ENCODE peak calls at places on chromosome 12, in nine cellular contexts. One of them, this sample, is unnamed.

GRCh38 chr12:132582058-132582420 is 28.3 kb downstream of the LRCOL1 start:
- DNase-seq in NCI-H1105: no peak
- DNase-seq in NCI-H1092 treated with DMSO at 0.1 percent for 48 hours: no peak
- DNase-seq in upper lobe of right lung: no peak
- DNase-seq in activated CD8-positive, alpha-beta T cell treated with anti-CD3 and anti-CD28 coated beads, Interleukin-2, amount 10 ng/mL, durations not matched to agents 7 days and 5 days: no peak
- DNase-seq in activated CD4-positive, alpha-beta T cell treated with anti-CD3 and anti-CD28 coated beads for 4 hours: no peak
- DNase-seq in NAMALWA: no peak
- DNase-seq in skeletal muscle cell: no peak
- DNase-seq in GM13976: no peak
- DNase-seq in this sample: no peak

GRCh38 chr12:48542300-48542928 is 17.0 kb downstream of the OR8S1 start:
- DNase-seq in NCI-H1105: peak; percentile 11
- DNase-seq in NCI-H1092 treated with DMSO at 0.1 percent for 48 hours: peak; percentile 58
- DNase-seq in upper lobe of right lung: peak; percentile 71
- DNase-seq in activated CD8-positive, alpha-beta T cell treated with anti-CD3 and anti-CD28 coated beads, Interleukin-2, amount 10 ng/mL, durations not matched to agents 7 days and 5 days: peak; percentile 63
- DNase-seq in activated CD4-positive, alpha-beta T cell treated with anti-CD3 and anti-CD28 coated beads for 4 hours: peak; percentile 17
- DNase-seq in NAMALWA: peak; percentile 66
- DNase-seq in skeletal muscle cell: no peak
- DNase-seq in GM13976: peak; percentile 42
- DNase-seq in this sample: peak; percentile 19

GRCh38 chr12:22881878-22882277 is 256.9 kb downstream of the ETNK1 start:
- DNase-seq in NCI-H1105: no peak
- DNase-seq in NCI-H1092 treated with DMSO at 0.1 percent for 48 hours: no peak
- DNase-seq in upper lobe of right lung: no peak
- DNase-seq in activated CD8-positive, alpha-beta T cell treated with anti-CD3 and anti-CD28 coated beads, Interleukin-2, amount 10 ng/mL, durations not matched to agents 7 days and 5 days: no peak
- DNase-seq in activated CD4-positive, alpha-beta T cell treated with anti-CD3 and anti-CD28 coated beads for 4 hours: no peak
- DNase-seq in NAMALWA: no peak
- DNase-seq in skeletal muscle cell: no peak
- DNase-seq in GM13976: no peak
- DNase-seq in this sample: no peak

GRCh38 chr12:49335955-49336644 is 888 bp downstream of the C1QL4 start:
- DNase-seq in NCI-H1105: no peak
- DNase-seq in NCI-H1092 treated with DMSO at 0.1 percent for 48 hours: no peak
- DNase-seq in upper lobe of right lung: no peak
- DNase-seq in activated CD8-positive, alpha-beta T cell treated with anti-CD3 and anti-CD28 coated beads, Interleukin-2, amount 10 ng/mL, durations not matched to agents 7 days and 5 days: no peak
- DNase-seq in activated CD4-positive, alpha-beta T cell treated with anti-CD3 and anti-CD28 coated beads for 4 hours: no peak
- DNase-seq in NAMALWA: no peak
- DNase-seq in skeletal muscle cell: no peak
- DNase-seq in GM13976: peak; percentile 26
- DNase-seq in this sample: no peak

GRCh38 chr12:62438098-62438692 is 28.4 kb upstream of the MON2 start:
- DNase-seq in NCI-H1105: no peak
- DNase-seq in NCI-H1092 treated with DMSO at 0.1 percent for 48 hours: peak; percentile 5
- DNase-seq in upper lobe of right lung: no peak
- DNase-seq in activated CD8-positive, alpha-beta T cell treated with anti-CD3 and anti-CD28 coated beads, Interleukin-2, amount 10 ng/mL, durations not matched to agents 7 days and 5 days: peak; percentile 73
- DNase-seq in activated CD4-positive, alpha-beta T cell treated with anti-CD3 and anti-CD28 coated beads for 4 hours: peak; percentile 65
- DNase-seq in NAMALWA: peak; percentile 72
- DNase-seq in skeletal muscle cell: no peak
- DNase-seq in GM13976: peak; percentile 57
- DNase-seq in this sample: peak; percentile 50

GRCh38 chr12:67766370-67766769 is 117.8 kb downstream of the DYRK2 start:
- DNase-seq in NCI-H1105: no peak
- DNase-seq in NCI-H1092 treated with DMSO at 0.1 percent for 48 hours: no peak
- DNase-seq in upper lobe of right lung: no peak
- DNase-seq in activated CD8-positive, alpha-beta T cell treated with anti-CD3 and anti-CD28 coated beads, Interleukin-2, amount 10 ng/mL, durations not matched to agents 7 days and 5 days: no peak
- DNase-seq in activated CD4-positive, alpha-beta T cell treated with anti-CD3 and anti-CD28 coated beads for 4 hours: no peak
- DNase-seq in NAMALWA: no peak
- DNase-seq in skeletal muscle cell: peak; percentile 62
- DNase-seq in GM13976: no peak
- DNase-seq in this sample: peak; percentile 78

GRCh38 chr12:52125499-52125900 is 46.0 kb downstream of the SMIM41 start:
- DNase-seq in NCI-H1105: peak; percentile 36
- DNase-seq in NCI-H1092 treated with DMSO at 0.1 percent for 48 hours: peak; percentile 47
- DNase-seq in upper lobe of right lung: peak; percentile 31
- DNase-seq in activated CD8-positive, alpha-beta T cell treated with anti-CD3 and anti-CD28 coated beads, Interleukin-2, amount 10 ng/mL, durations not matched to agents 7 days and 5 days: no peak
- DNase-seq in activated CD4-positive, alpha-beta T cell treated with anti-CD3 and anti-CD28 coated beads for 4 hours: no peak
- DNase-seq in NAMALWA: no peak
- DNase-seq in skeletal muscle cell: no peak
- DNase-seq in GM13976: no peak
- DNase-seq in this sample: no peak

GRCh38 chr12:53538209-53538689 is 31.0 kb upstream of the NPFF start:
- DNase-seq in NCI-H1105: peak; percentile 19
- DNase-seq in NCI-H1092 treated with DMSO at 0.1 percent for 48 hours: peak; percentile 39
- DNase-seq in upper lobe of right lung: no peak
- DNase-seq in activated CD8-positive, alpha-beta T cell treated with anti-CD3 and anti-CD28 coated beads, Interleukin-2, amount 10 ng/mL, durations not matched to agents 7 days and 5 days: no peak
- DNase-seq in activated CD4-positive, alpha-beta T cell treated with anti-CD3 and anti-CD28 coated beads for 4 hours: no peak
- DNase-seq in NAMALWA: no peak
- DNase-seq in skeletal muscle cell: peak; percentile 67
- DNase-seq in GM13976: no peak
- DNase-seq in this sample: peak; percentile 83

GRCh38 chr12:88494520-88494919 is 85.8 kb downstream of the KITLG start:
- DNase-seq in NCI-H1105: no peak
- DNase-seq in NCI-H1092 treated with DMSO at 0.1 percent for 48 hours: no peak
- DNase-seq in upper lobe of right lung: no peak
- DNase-seq in activated CD8-positive, alpha-beta T cell treated with anti-CD3 and anti-CD28 coated beads, Interleukin-2, amount 10 ng/mL, durations not matched to agents 7 days and 5 days: no peak
- DNase-seq in activated CD4-positive, alpha-beta T cell treated with anti-CD3 and anti-CD28 coated beads for 4 hours: no peak
- DNase-seq in NAMALWA: no peak
- DNase-seq in skeletal muscle cell: no peak
- DNase-seq in GM13976: no peak
- DNase-seq in this sample: no peak

GRCh38 chr12:113056631-113057488 is at the start of gene DTX1:
- DNase-seq in NCI-H1105: peak; percentile 35
- DNase-seq in NCI-H1092 treated with DMSO at 0.1 percent for 48 hours: peak; percentile 56
- DNase-seq in upper lobe of right lung: peak; percentile 66
- DNase-seq in activated CD8-positive, alpha-beta T cell treated with anti-CD3 and anti-CD28 coated beads, Interleukin-2, amount 10 ng/mL, durations not matched to agents 7 days and 5 days: no peak
- DNase-seq in activated CD4-positive, alpha-beta T cell treated with anti-CD3 and anti-CD28 coated beads for 4 hours: peak; percentile 44
- DNase-seq in NAMALWA: no peak
- DNase-seq in skeletal muscle cell: no peak
- DNase-seq in GM13976: peak; percentile 61
- DNase-seq in this sample: no peak

GRCh38 chr12:78703820-78704525 is 160.6 kb upstream of the SYT1 start:
- DNase-seq in NCI-H1105: no peak
- DNase-seq in NCI-H1092 treated with DMSO at 0.1 percent for 48 hours: no peak
- DNase-seq in upper lobe of right lung: no peak
- DNase-seq in activated CD8-positive, alpha-beta T cell treated with anti-CD3 and anti-CD28 coated beads, Interleukin-2, amount 10 ng/mL, durations not matched to agents 7 days and 5 days: no peak
- DNase-seq in activated CD4-positive, alpha-beta T cell treated with anti-CD3 and anti-CD28 coated beads for 4 hours: no peak
- DNase-seq in NAMALWA: no peak
- DNase-seq in skeletal muscle cell: peak; percentile 68
- DNase-seq in GM13976: no peak
- DNase-seq in this sample: peak; percentile 63

GRCh38 chr12:96510306-96510764 is 21.0 kb downstream of the CFAP54 start:
- DNase-seq in NCI-H1105: no peak
- DNase-seq in NCI-H1092 treated with DMSO at 0.1 percent for 48 hours: no peak
- DNase-seq in upper lobe of right lung: no peak
- DNase-seq in activated CD8-positive, alpha-beta T cell treated with anti-CD3 and anti-CD28 coated beads, Interleukin-2, amount 10 ng/mL, durations not matched to agents 7 days and 5 days: no peak
- DNase-seq in activated CD4-positive, alpha-beta T cell treated with anti-CD3 and anti-CD28 coated beads for 4 hours: no peak
- DNase-seq in NAMALWA: no peak
- DNase-seq in skeletal muscle cell: no peak
- DNase-seq in GM13976: no peak
- DNase-seq in this sample: no peak

GRCh38 chr12:70842942-70843341 is 77.6 kb downstream of the PTPRR start:
- DNase-seq in NCI-H1105: no peak
- DNase-seq in NCI-H1092 treated with DMSO at 0.1 percent for 48 hours: no peak
- DNase-seq in upper lobe of right lung: no peak
- DNase-seq in activated CD8-positive, alpha-beta T cell treated with anti-CD3 and anti-CD28 coated beads, Interleukin-2, amount 10 ng/mL, durations not matched to agents 7 days and 5 days: no peak
- DNase-seq in activated CD4-positive, alpha-beta T cell treated with anti-CD3 and anti-CD28 coated beads for 4 hours: no peak
- DNase-seq in NAMALWA: no peak
- DNase-seq in skeletal muscle cell: no peak
- DNase-seq in GM13976: no peak
- DNase-seq in this sample: no peak

GRCh38 chr12:104535383-104535782 is 78.6 kb downstream of the CHST11 start:
- DNase-seq in NCI-H1105: no peak
- DNase-seq in NCI-H1092 treated with DMSO at 0.1 percent for 48 hours: no peak
- DNase-seq in upper lobe of right lung: no peak
- DNase-seq in activated CD8-positive, alpha-beta T cell treated with anti-CD3 and anti-CD28 coated beads, Interleukin-2, amount 10 ng/mL, durations not matched to agents 7 days and 5 days: no peak
- DNase-seq in activated CD4-positive, alpha-beta T cell treated with anti-CD3 and anti-CD28 coated beads for 4 hours: no peak
- DNase-seq in NAMALWA: no peak
- DNase-seq in skeletal muscle cell: no peak
- DNase-seq in GM13976: no peak
- DNase-seq in this sample: no peak

GRCh38 chr12:85016423-85016822 is 19.7 kb downstream of the TSPAN19 start:
- DNase-seq in NCI-H1105: no peak
- DNase-seq in NCI-H1092 treated with DMSO at 0.1 percent for 48 hours: no peak
- DNase-seq in upper lobe of right lung: no peak
- DNase-seq in activated CD8-positive, alpha-beta T cell treated with anti-CD3 and anti-CD28 coated beads, Interleukin-2, amount 10 ng/mL, durations not matched to agents 7 days and 5 days: no peak
- DNase-seq in activated CD4-positive, alpha-beta T cell treated with anti-CD3 and anti-CD28 coated beads for 4 hours: no peak
- DNase-seq in NAMALWA: no peak
- DNase-seq in skeletal muscle cell: peak; percentile 99
- DNase-seq in GM13976: no peak
- DNase-seq in this sample: peak; percentile 94

GRCh38 chr12:1612196-1612595 is 16.8 kb upstream of the WNT5B start:
- DNase-seq in NCI-H1105: no peak
- DNase-seq in NCI-H1092 treated with DMSO at 0.1 percent for 48 hours: no peak
- DNase-seq in upper lobe of right lung: no peak
- DNase-seq in activated CD8-positive, alpha-beta T cell treated with anti-CD3 and anti-CD28 coated beads, Interleukin-2, amount 10 ng/mL, durations not matched to agents 7 days and 5 days: no peak
- DNase-seq in activated CD4-positive, alpha-beta T cell treated with anti-CD3 and anti-CD28 coated beads for 4 hours: no peak
- DNase-seq in NAMALWA: no peak
- DNase-seq in skeletal muscle cell: no peak
- DNase-seq in GM13976: no peak
- DNase-seq in this sample: no peak

GRCh38 chr12:19759229-19759628 is 319.9 kb downstream of the AEBP2 start:
- DNase-seq in NCI-H1105: no peak
- DNase-seq in NCI-H1092 treated with DMSO at 0.1 percent for 48 hours: no peak
- DNase-seq in upper lobe of right lung: no peak
- DNase-seq in activated CD8-positive, alpha-beta T cell treated with anti-CD3 and anti-CD28 coated beads, Interleukin-2, amount 10 ng/mL, durations not matched to agents 7 days and 5 days: no peak
- DNase-seq in activated CD4-positive, alpha-beta T cell treated with anti-CD3 and anti-CD28 coated beads for 4 hours: no peak
- DNase-seq in NAMALWA: no peak
- DNase-seq in skeletal muscle cell: peak; percentile 49
- DNase-seq in GM13976: no peak
- DNase-seq in this sample: no peak

GRCh38 chr12:47193066-47193465 is 113.3 kb upstream of the AMIGO2 start:
- DNase-seq in NCI-H1105: no peak
- DNase-seq in NCI-H1092 treated with DMSO at 0.1 percent for 48 hours: no peak
- DNase-seq in upper lobe of right lung: no peak
- DNase-seq in activated CD8-positive, alpha-beta T cell treated with anti-CD3 and anti-CD28 coated beads, Interleukin-2, amount 10 ng/mL, durations not matched to agents 7 days and 5 days: peak; percentile 52
- DNase-seq in activated CD4-positive, alpha-beta T cell treated with anti-CD3 and anti-CD28 coated beads for 4 hours: no peak
- DNase-seq in NAMALWA: no peak
- DNase-seq in skeletal muscle cell: no peak
- DNase-seq in GM13976: no peak
- DNase-seq in this sample: no peak